ENCODE peak calls at places on chromosomes 3 and 15, in five cellular contexts. One of them, this sample, is unnamed.

GRCh38 chr3:5298453-5298852 is 110.9 kb downstream of the EDEM1 start:
- DNase-seq in OCI-LY7: peak
- DNase-seq in kidney epithelial cell: no peak
- DNase-seq in fibroblast of pulmonary artery: no peak
- DNase-seq in foreskin fibroblast: no peak
- DNase-seq in this sample: no peak

GRCh38 chr3:17643691-17644090 is 98.7 kb downstream of the TBC1D5 start:
- DNase-seq in foreskin fibroblast: peak
- DNase-seq in fibroblast of pulmonary artery: peak
- DNase-seq in OCI-LY7: no peak
- DNase-seq in kidney epithelial cell: no peak
- DNase-seq in this sample: no peak

GRCh38 chr15:57345584-57345983 is 30.7 kb upstream of the CGNL1 start:
- DNase-seq in fibroblast of pulmonary artery: no peak
- DNase-seq in OCI-LY7: no peak
- DNase-seq in kidney epithelial cell: no peak
- DNase-seq in foreskin fibroblast: no peak
- DNase-seq in this sample: no peak

GRCh38 chr3:46866720-46867549 is 3.7 kb upstream of the MYL3 start:
- DNase-seq in kidney epithelial cell: no peak
- DNase-seq in OCI-LY7: peak
- DNase-seq in fibroblast of pulmonary artery: peak
- DNase-seq in foreskin fibroblast: peak
- DNase-seq in this sample: no peak

GRCh38 chr3:195385526-195385925 is 57.3 kb downstream of the ACAP2 start:
- DNase-seq in OCI-LY7: no peak
- DNase-seq in kidney epithelial cell: peak
- DNase-seq in fibroblast of pulmonary artery: peak
- DNase-seq in foreskin fibroblast: peak
- DNase-seq in this sample: no peak

GRCh38 chr3:123258811-123259420 is 57.2 kb downstream of the SEC22A start:
- DNase-seq in fibroblast of pulmonary artery: peak
- DNase-seq in foreskin fibroblast: peak
- DNase-seq in kidney epithelial cell: no peak
- DNase-seq in OCI-LY7: peak
- DNase-seq in this sample: peak

GRCh38 chr3:12579919-12580318 is 23.0 kb downstream of the MKRN2 start:
- DNase-seq in foreskin fibroblast: peak
- DNase-seq in kidney epithelial cell: no peak
- DNase-seq in fibroblast of pulmonary artery: peak
- DNase-seq in OCI-LY7: no peak
- DNase-seq in this sample: no peak

GRCh38 chr15:30953731-30954378 is 37.6 kb downstream of the MTMR10 start:
- DNase-seq in fibroblast of pulmonary artery: peak
- DNase-seq in OCI-LY7: no peak
- DNase-seq in kidney epithelial cell: peak
- DNase-seq in foreskin fibroblast: peak
- DNase-seq in this sample: no peak

GRCh38 chr3:186668426-186668825 is 2.6 kb downstream of the HRG start:
- DNase-seq in fibroblast of pulmonary artery: no peak
- DNase-seq in foreskin fibroblast: no peak
- DNase-seq in kidney epithelial cell: no peak
- DNase-seq in OCI-LY7: no peak
- DNase-seq in this sample: no peak

GRCh38 chr3:115598216-115598615 is 25.1 kb upstream of the GAP43 start:
- DNase-seq in foreskin fibroblast: no peak
- DNase-seq in fibroblast of pulmonary artery: no peak
- DNase-seq in OCI-LY7: no peak
- DNase-seq in kidney epithelial cell: no peak
- DNase-seq in this sample: no peak

GRCh38 chr15:58066042-58066867 is 744 bp upstream of the ALDH1A2 start:
- DNase-seq in OCI-LY7: peak
- DNase-seq in foreskin fibroblast: peak
- DNase-seq in fibroblast of pulmonary artery: peak
- DNase-seq in kidney epithelial cell: no peak
- DNase-seq in this sample: no peak

GRCh38 chr15:68386587-68387287 is 45.2 kb downstream of the ITGA11 start:
- DNase-seq in kidney epithelial cell: no peak
- DNase-seq in fibroblast of pulmonary artery: no peak
- DNase-seq in OCI-LY7: no peak
- DNase-seq in foreskin fibroblast: no peak
- DNase-seq in this sample: no peak

GRCh38 chr3:42090973-42091731 is at the start of gene TRAK1:
- DNase-seq in OCI-LY7: no peak
- DNase-seq in fibroblast of pulmonary artery: peak
- DNase-seq in foreskin fibroblast: no peak
- DNase-seq in kidney epithelial cell: no peak
- DNase-seq in this sample: no peak

GRCh38 chr15:59791646-59792208 is 102.6 kb upstream of the BNIP2 start:
- DNase-seq in OCI-LY7: peak
- DNase-seq in kidney epithelial cell: no peak
- DNase-seq in foreskin fibroblast: no peak
- DNase-seq in fibroblast of pulmonary artery: no peak
- DNase-seq in this sample: no peak

GRCh38 chr3:72960812-72961518 is 35.6 kb upstream of the PPP4R2 start:
- DNase-seq in fibroblast of pulmonary artery: peak
- DNase-seq in foreskin fibroblast: peak
- DNase-seq in OCI-LY7: no peak
- DNase-seq in kidney epithelial cell: no peak
- DNase-seq in this sample: peak

GRCh38 chr3:129764090-129764489 is 129.4 kb downstream of the TMCC1 start:
- DNase-seq in fibroblast of pulmonary artery: no peak
- DNase-seq in OCI-LY7: no peak
- DNase-seq in kidney epithelial cell: peak
- DNase-seq in foreskin fibroblast: no peak
- DNase-seq in this sample: no peak

GRCh38 chr3:8499181-8499611 is 2.4 kb upstream of the LMCD1 start:
- DNase-seq in OCI-LY7: no peak
- DNase-seq in foreskin fibroblast: no peak
- DNase-seq in fibroblast of pulmonary artery: peak
- DNase-seq in kidney epithelial cell: peak
- DNase-seq in this sample: no peak

GRCh38 chr3:171873561-171873960 is 30.4 kb downstream of the TMEM212 start:
- DNase-seq in OCI-LY7: no peak
- DNase-seq in foreskin fibroblast: peak
- DNase-seq in kidney epithelial cell: no peak
- DNase-seq in fibroblast of pulmonary artery: peak
- DNase-seq in this sample: peak

GRCh38 chr3:7315037-7315436 is 454.1 kb downstream of the GRM7 start:
- DNase-seq in OCI-LY7: no peak
- DNase-seq in kidney epithelial cell: no peak
- DNase-seq in fibroblast of pulmonary artery: no peak
- DNase-seq in foreskin fibroblast: no peak
- DNase-seq in this sample: no peak

GRCh38 chr3:184300377-184300717 is 1.3 kb downstream of the PSMD2 start:
- DNase-seq in OCI-LY7: no peak
- DNase-seq in foreskin fibroblast: peak
- DNase-seq in fibroblast of pulmonary artery: no peak
- DNase-seq in kidney epithelial cell: no peak
- DNase-seq in this sample: no peak

GRCh38 chr15:71526061-71526460 is 284.3 kb upstream of the NR2E3 start:
- DNase-seq in fibroblast of pulmonary artery: peak
- DNase-seq in kidney epithelial cell: no peak
- DNase-seq in OCI-LY7: no peak
- DNase-seq in foreskin fibroblast: no peak
- DNase-seq in this sample: no peak

GRCh38 chr3:184678317-184679055 is 33.4 kb downstream of the MAGEF1 start:
- DNase-seq in OCI-LY7: no peak
- DNase-seq in fibroblast of pulmonary artery: no peak
- DNase-seq in kidney epithelial cell: no peak
- DNase-seq in foreskin fibroblast: no peak
- DNase-seq in this sample: no peak

GRCh38 chr3:53730565-53730964 is 115.7 kb downstream of the CHDH start:
- DNase-seq in kidney epithelial cell: no peak
- DNase-seq in fibroblast of pulmonary artery: peak
- DNase-seq in OCI-LY7: no peak
- DNase-seq in foreskin fibroblast: no peak
- DNase-seq in this sample: no peak

GRCh38 chr3:129343643-129344360 is 65.1 kb downstream of the HMCES start:
- DNase-seq in foreskin fibroblast: peak
- DNase-seq in OCI-LY7: peak
- DNase-seq in fibroblast of pulmonary artery: peak
- DNase-seq in kidney epithelial cell: no peak
- DNase-seq in this sample: no peak

GRCh38 chr3:30222436-30222835 is 384.0 kb upstream of the TGFBR2 start:
- DNase-seq in fibroblast of pulmonary artery: no peak
- DNase-seq in OCI-LY7: no peak
- DNase-seq in kidney epithelial cell: no peak
- DNase-seq in foreskin fibroblast: peak
- DNase-seq in this sample: no peak

GRCh38 chr15:56918907-56919707 is 663 bp downstream of the TCF12 start:
- DNase-seq in fibroblast of pulmonary artery: peak
- DNase-seq in kidney epithelial cell: no peak
- DNase-seq in OCI-LY7: peak
- DNase-seq in foreskin fibroblast: peak
- DNase-seq in this sample: no peak

GRCh38 chr3:56157693-56158092 is 310.6 kb downstream of the ERC2 start:
- DNase-seq in OCI-LY7: peak
- DNase-seq in kidney epithelial cell: no peak
- DNase-seq in foreskin fibroblast: peak
- DNase-seq in fibroblast of pulmonary artery: peak
- DNase-seq in this sample: no peak

GRCh38 chr3:66487475-66487874 is 13.3 kb downstream of the LRIG1 start:
- DNase-seq in kidney epithelial cell: no peak
- DNase-seq in fibroblast of pulmonary artery: no peak
- DNase-seq in foreskin fibroblast: peak
- DNase-seq in OCI-LY7: no peak
- DNase-seq in this sample: no peak

GRCh38 chr3:129320825-129321487 is 42.3 kb downstream of the HMCES start:
- DNase-seq in fibroblast of pulmonary artery: no peak
- DNase-seq in foreskin fibroblast: no peak
- DNase-seq in kidney epithelial cell: no peak
- DNase-seq in OCI-LY7: no peak
- DNase-seq in this sample: no peak

GRCh38 chr3:39150170-39150802 is 3.1 kb downstream of the CSRNP1 start:
- DNase-seq in OCI-LY7: no peak
- DNase-seq in kidney epithelial cell: no peak
- DNase-seq in foreskin fibroblast: no peak
- DNase-seq in fibroblast of pulmonary artery: no peak
- DNase-seq in this sample: no peak

GRCh38 chr3:25479727-25480010 is 51.6 kb downstream of the RARB start:
- DNase-seq in foreskin fibroblast: no peak
- DNase-seq in OCI-LY7: no peak
- DNase-seq in fibroblast of pulmonary artery: no peak
- DNase-seq in kidney epithelial cell: no peak
- DNase-seq in this sample: no peak

GRCh38 chr15:71276355-71276665 is 161.0 kb downstream of the THSD4 start:
- DNase-seq in foreskin fibroblast: no peak
- DNase-seq in fibroblast of pulmonary artery: no peak
- DNase-seq in kidney epithelial cell: no peak
- DNase-seq in OCI-LY7: no peak
- DNase-seq in this sample: no peak

GRCh38 chr3:27976933-27977332 is 254.8 kb upstream of the EOMES start:
- DNase-seq in OCI-LY7: no peak
- DNase-seq in kidney epithelial cell: peak
- DNase-seq in foreskin fibroblast: peak
- DNase-seq in fibroblast of pulmonary artery: peak
- DNase-seq in this sample: no peak

GRCh38 chr15:38238311-38238710 is 14.3 kb upstream of the SPRED1 start:
- DNase-seq in foreskin fibroblast: no peak
- DNase-seq in kidney epithelial cell: no peak
- DNase-seq in fibroblast of pulmonary artery: no peak
- DNase-seq in OCI-LY7: peak
- DNase-seq in this sample: no peak
- TF ChIP-seq CTCF in foreskin fibroblast: no peak
- TF ChIP-seq CTCF in kidney epithelial cell: no peak
- TF ChIP-seq CTCF in fibroblast of pulmonary artery: no peak
- TF ChIP-seq CTCF in OCI-LY7: no peak
- TF ChIP-seq CTCF in this sample: no peak

GRCh38 chr15:62625421-62626033 is 417.0 kb upstream of the TPM1 start:
- DNase-seq in fibroblast of pulmonary artery: peak
- DNase-seq in foreskin fibroblast: peak
- DNase-seq in kidney epithelial cell: no peak
- DNase-seq in OCI-LY7: no peak
- DNase-seq in this sample: no peak

GRCh38 chr15:62626903-62627302 is 415.6 kb upstream of the TPM1 start:
- DNase-seq in foreskin fibroblast: no peak
- DNase-seq in OCI-LY7: no peak
- DNase-seq in fibroblast of pulmonary artery: no peak
- DNase-seq in kidney epithelial cell: no peak
- DNase-seq in this sample: no peak

GRCh38 chr15:62619526-62619925 is 423.0 kb upstream of the TPM1 start:
- DNase-seq in OCI-LY7: no peak
- DNase-seq in fibroblast of pulmonary artery: no peak
- DNase-seq in foreskin fibroblast: no peak
- DNase-seq in kidney epithelial cell: no peak
- DNase-seq in this sample: no peak

GRCh38 chr15:62622775-62623174 is 419.8 kb upstream of the TPM1 start:
- DNase-seq in OCI-LY7: no peak
- DNase-seq in foreskin fibroblast: no peak
- DNase-seq in kidney epithelial cell: no peak
- DNase-seq in fibroblast of pulmonary artery: no peak
- DNase-seq in this sample: no peak

GRCh38 chr15:62624541-62625399 is 417.8 kb upstream of the TPM1 start:
- DNase-seq in fibroblast of pulmonary artery: peak
- DNase-seq in OCI-LY7: no peak
- DNase-seq in kidney epithelial cell: peak
- DNase-seq in foreskin fibroblast: peak
- DNase-seq in this sample: no peak
- H3K4me3 ChIP-seq in fibroblast of pulmonary artery: no peak
- H3K4me3 ChIP-seq in OCI-LY7: no peak
- H3K4me3 ChIP-seq in kidney epithelial cell: peak
- H3K4me3 ChIP-seq in foreskin fibroblast: peak
- H3K4me3 ChIP-seq in this sample: no peak

GRCh38 chr3:58577269-58577821 is at the start of gene FAM107A:
- DNase-seq in kidney epithelial cell: no peak
- DNase-seq in OCI-LY7: no peak
- DNase-seq in foreskin fibroblast: peak
- DNase-seq in fibroblast of pulmonary artery: peak
- DNase-seq in this sample: peak
- TF ChIP-seq CTCF in kidney epithelial cell: peak
- TF ChIP-seq CTCF in OCI-LY7: no peak
- TF ChIP-seq CTCF in foreskin fibroblast: peak
- TF ChIP-seq CTCF in fibroblast of pulmonary artery: peak
- TF ChIP-seq CTCF in this sample: peak

DNA sequence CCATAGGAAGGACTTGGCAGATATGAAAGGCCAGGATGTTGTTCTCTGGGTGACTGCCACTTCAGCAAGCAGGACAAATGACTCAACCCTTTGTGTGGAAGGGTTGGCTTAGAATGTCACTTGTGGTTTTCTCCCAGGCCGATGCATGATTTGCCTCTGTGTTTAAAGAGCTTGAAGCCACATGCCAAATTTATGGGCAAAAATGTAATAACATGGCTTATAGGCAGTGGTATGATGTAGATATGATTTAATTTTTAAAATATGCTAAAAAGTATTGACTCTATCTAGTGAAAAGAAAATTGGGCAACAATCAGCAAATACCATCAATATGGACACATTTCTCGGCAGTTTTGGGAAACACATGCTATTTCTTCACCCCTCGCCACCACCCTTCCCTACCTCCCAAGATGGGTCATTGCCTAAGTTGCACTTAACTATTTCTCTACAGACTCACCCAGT is 114.6 kb downstream of the CYP19A1 start:
- DNase-seq in fibroblast of pulmonary artery: peak
- DNase-seq in foreskin fibroblast: peak
- DNase-seq in kidney epithelial cell: peak
- DNase-seq in OCI-LY7: no peak
- DNase-seq in this sample: no peak
- H3K4me3 ChIP-seq in fibroblast of pulmonary artery: no peak
- H3K4me3 ChIP-seq in foreskin fibroblast: no peak
- H3K4me3 ChIP-seq in kidney epithelial cell: no peak
- H3K4me3 ChIP-seq in OCI-LY7: no peak
- H3K4me3 ChIP-seq in this sample: no peak

GRCh38 chr15:76333720-76334437 is 2.7 kb upstream of the ISL2 start:
- DNase-seq in foreskin fibroblast: peak
- DNase-seq in OCI-LY7: no peak
- DNase-seq in kidney epithelial cell: no peak
- DNase-seq in fibroblast of pulmonary artery: no peak
- DNase-seq in this sample: no peak
- TF ChIP-seq CTCF in foreskin fibroblast: peak
- TF ChIP-seq CTCF in OCI-LY7: peak
- TF ChIP-seq CTCF in kidney epithelial cell: peak
- TF ChIP-seq CTCF in fibroblast of pulmonary artery: peak
- TF ChIP-seq CTCF in this sample: peak